ENCODE peak calls at places on chromosomes 4 and X, in five cellular contexts. T is neuronal stem cell, H is mesendoderm, I is mesenchymal stem cell, Y is IMR-90. C is an unnamed sample. For H3K27me3 and H3K79me1, the result is how much of the 10 kb centered on the place peaks cover.

GRCh38 chr4:94642561-94642866 is 115.2 kb upstream of the BMPR1B start:
- DNase-seq in I (no peak), H (no peak), Y (peak), T (no peak), C (no peak)

GRCh38 chrX:68443155-68443868 is 10.0 kb upstream of the OPHN1 start:
- DNase-seq in T (no peak), H (no peak), I (peak), Y (peak), C (no peak)

GRCh38 chrX:44621088-44621487 is 78.4 kb upstream of the FUNDC1 start:
- DNase-seq in H (no peak), Y (no peak), I (no peak), T (no peak), C (no peak)

GRCh38 chr4:23022032-23022431 is 329.3 kb downstream of the GBA3 start:
- DNase-seq in T (no peak), Y (peak), I (peak), H (peak), C (no peak)

GRCh38 chr4:110900206-110900769 is 277.4 kb upstream of the PITX2 start:
- DNase-seq in I (peak), Y (peak), T (no peak), H (no peak), C (no peak)

GRCh38 chr4:118842055-118842454 is 6.1 kb upstream of the SEC24D start:
- DNase-seq in T (no peak), Y (peak), H (no peak), I (no peak), C (no peak)

GRCh38 chr4:166687828-166688227 is 546.5 kb downstream of the SPOCK3 start:
- DNase-seq in T (no peak), H (no peak), I (no peak), Y (no peak), C (no peak)

GRCh38 chr4:154082760-154083530 is 294.1 kb upstream of the SFRP2 start:
- DNase-seq in Y (no peak), T (peak), I (peak), H (peak), C (peak)

GRCh38 chr4:68390205-68390604 is 40.3 kb upstream of the YTHDC1 start:
- DNase-seq in Y (no peak), I (no peak), T (no peak), H (no peak), C (no peak)

GRCh38 chr4:115515379-115516171 is 402.2 kb upstream of the NDST4 start:
- DNase-seq in T (no peak), Y (no peak), H (no peak), I (peak), C (no peak)

GRCh38 chrX:24494544-24495113 is 29.5 kb downstream of the PDK3 start:
- DNase-seq in H (no peak), I (peak), T (no peak), Y (peak), C (no peak)

GRCh38 chr4:121685257-121685656 is 11.5 kb downstream of the ANXA5 start:
- DNase-seq in T (no peak), H (no peak), Y (peak), I (peak), C (no peak)

GRCh38 chr4:71944956-71945355 is 86.8 kb upstream of the NPFFR2 start:
- DNase-seq in Y (peak), T (no peak), I (peak), H (peak), C (no peak)

GRCh38 chrX:69163936-69164741 is 1.1 kb downstream of the PJA1 start:
- DNase-seq in Y (no peak), I (peak), T (no peak), H (peak), C (peak)

GRCh38 chr4:27791640-27792039 is 931.0 kb downstream of the STIM2 start:
- DNase-seq in I (peak), Y (peak), H (no peak), T (no peak), C (no peak)

GRCh38 chr4:53014368-53014767 is 152.3 kb downstream of the RASL11B start:
- DNase-seq in H (no peak), Y (no peak), T (no peak), I (no peak), C (no peak)

GRCh38 chr4:100641326-100641725 is 123.5 kb upstream of the EMCN start:
- DNase-seq in T (no peak), I (no peak), Y (no peak), H (no peak), C (no peak)

GRCh38 chrX:11626351-11626750 is 39.4 kb downstream of the ARHGAP6 start:
- DNase-seq in T (no peak), Y (no peak), H (no peak), I (no peak), C (no peak)

GRCh38 chrX:39164212-39164611 is 363.0 kb downstream of the MID1IP1 start:
- DNase-seq in H (no peak), Y (no peak), I (no peak), T (no peak), C (no peak)

GRCh38 chr4:26806331-26806730 is 54.3 kb upstream of the STIM2 start:
- DNase-seq in I (peak), Y (peak), T (no peak), H (no peak), C (no peak)

GRCh38 chr4:167509551-167509950 is 275.3 kb upstream of the SPOCK3 start:
- DNase-seq in Y (no peak), H (no peak), T (no peak), I (no peak), C (no peak)

GRCh38 chr4:127586922-127587571 is 45.7 kb upstream of the INTU start:
- DNase-seq in H (peak), T (no peak), Y (peak), I (peak), C (peak)

GRCh38 chrX:129808829-129809745 is 29.3 kb downstream of the SASH3 start:
- DNase-seq in T (no peak), H (no peak), Y (no peak), I (peak), C (no peak)

GRCh38 chrX:48972214-48973164 is 845 bp upstream of the KCND1 start:
- DNase-seq in I (peak), T (no peak), Y (peak), H (peak), C (peak)

GRCh38 chr4:168562021-168562691 is 65.3 kb downstream of the PALLD start:
- DNase-seq in H (no peak), Y (peak), I (no peak), T (no peak), C (no peak)

GRCh38 chrX:70592091-70592490 is 147.5 kb downstream of the DLG3 start:
- DNase-seq in I (peak), T (no peak), Y (peak), H (peak), C (no peak)

GRCh38 chr4:68347845-68348244 is 2.0 kb downstream of the YTHDC1 start:
- DNase-seq in Y (no peak), H (no peak), T (no peak), I (no peak), C (no peak)

GRCh38 chr4:184950926-184951325 is 67.4 kb upstream of the HELT start:
- DNase-seq in T (no peak), Y (no peak), H (no peak), I (no peak), C (no peak)

GRCh38 chr4:155818639-155819038 is 47.4 kb downstream of the ASIC5 start:
- DNase-seq in T (no peak), Y (no peak), H (peak), I (no peak), C (no peak)

GRCh38 chr4:113435893-113436292 is 325.6 kb downstream of the CAMK2D start:
- DNase-seq in T (no peak), H (peak), I (peak), Y (peak), C (peak)

GRCh38 chrX:119784747-119785446 is 6.5 kb downstream of the RPL39 start:
- DNase-seq in H (peak), Y (peak), T (no peak), I (peak), C (peak)

GRCh38 chr4:71380721-71381120 is 41.9 kb downstream of the SLC4A4 start:
- DNase-seq in Y (peak), T (no peak), I (peak), H (peak), C (no peak)

GRCh38 chrX:682892-683291 is 52.3 kb downstream of the SHOX start:
- DNase-seq in T (no peak), I (no peak), Y (no peak), H (no peak), C (no peak)
- H3K27me3 ChIP-seq in T (under half), I (under half), Y (under half), H (under half), C (under half)

DNA sequence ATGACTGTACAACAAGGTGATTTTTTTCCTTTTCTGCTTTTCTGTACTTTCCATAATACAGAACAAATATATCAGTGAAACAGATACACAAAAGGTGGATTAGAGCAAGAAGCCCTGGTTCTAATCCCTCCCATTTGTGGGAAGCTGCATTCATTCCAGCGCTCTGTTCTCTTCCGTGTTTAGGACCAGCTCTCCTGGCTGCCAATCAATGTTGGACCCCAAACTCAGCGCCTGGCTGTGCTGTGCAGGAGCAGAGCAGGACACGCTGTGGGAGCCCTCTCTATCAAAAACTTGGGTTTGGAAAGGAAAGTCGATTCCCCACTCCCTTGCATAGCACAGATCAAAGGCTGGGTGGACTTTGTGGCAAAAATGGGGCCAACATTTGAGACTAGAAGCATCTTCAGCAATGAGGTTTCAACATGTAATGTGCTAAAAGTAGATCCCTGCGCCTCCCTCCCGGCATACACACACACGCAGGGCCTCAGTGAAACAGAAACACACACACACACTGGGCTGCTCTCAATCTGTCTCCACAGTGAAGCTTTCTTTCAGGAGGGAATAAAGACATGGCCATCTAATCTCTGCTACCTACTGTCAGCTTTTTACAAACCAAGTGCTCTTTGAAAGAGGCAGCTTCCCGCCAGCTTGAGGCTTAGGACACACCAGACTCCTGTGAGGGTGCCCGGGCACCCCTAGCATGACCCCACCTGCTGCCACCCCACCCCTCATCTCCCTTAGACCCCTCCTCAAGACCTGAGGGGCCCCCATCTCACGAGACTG is 12.2 kb downstream of the WDR1 start:
- DNase-seq in Y (no peak), H (no peak), T (no peak), I (peak), C (no peak)
- H3K79me1 ChIP-seq in Y (under half), H (under half), T (under half), I (under half), C (under half)

DNA sequence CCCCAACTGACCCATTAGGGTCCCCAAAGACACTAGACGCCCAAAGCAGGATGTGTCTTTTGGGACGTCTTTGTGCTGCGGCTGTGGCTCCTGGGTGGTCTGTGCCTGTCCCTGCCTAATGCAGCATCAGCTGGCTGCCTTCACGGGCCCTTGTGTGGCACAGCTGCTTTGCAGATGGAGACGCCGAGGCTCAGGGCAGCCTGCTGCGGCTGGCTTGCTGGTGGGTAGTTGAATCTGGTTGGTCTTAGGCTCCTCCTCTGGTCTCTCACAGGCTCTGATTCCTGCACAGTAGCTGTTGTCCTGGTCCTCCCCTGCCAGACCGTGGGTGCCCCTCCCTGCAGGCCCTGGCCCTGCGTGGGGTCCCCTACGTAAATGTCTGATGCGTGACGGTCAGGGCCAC is 8.1 kb downstream of the CPZ start:
- DNase-seq in I (no peak), T (no peak), Y (no peak), H (no peak), C (no peak)
- H3K27me3 ChIP-seq in I (under half), T (under half), Y (under half), H (under half), C (under half)

GRCh38 chr4:10167201-10167600 is 50.6 kb upstream of the WDR1 start:
- DNase-seq in H (no peak), I (no peak), T (no peak), Y (no peak), C (no peak)

GRCh38 chr4:10163296-10163695 is 46.7 kb upstream of the WDR1 start:
- DNase-seq in H (no peak), T (no peak), Y (no peak), I (no peak), C (no peak)

GRCh38 chr4:10161840-10162239 is 45.2 kb upstream of the WDR1 start:
- DNase-seq in H (no peak), Y (no peak), T (no peak), I (no peak), C (no peak)

GRCh38 chr4:10162341-10163000 is 45.9 kb upstream of the WDR1 start:
- DNase-seq in H (no peak), I (no peak), Y (no peak), T (no peak), C (no peak)

GRCh38 chr4:10164877-10165283 is 48.3 kb upstream of the WDR1 start:
- DNase-seq in T (peak), H (peak), I (peak), Y (peak), C (peak)
- H3K79me1 ChIP-seq in T (under half), H (under half), I (under half), Y (under half), C (under half)

DNA sequence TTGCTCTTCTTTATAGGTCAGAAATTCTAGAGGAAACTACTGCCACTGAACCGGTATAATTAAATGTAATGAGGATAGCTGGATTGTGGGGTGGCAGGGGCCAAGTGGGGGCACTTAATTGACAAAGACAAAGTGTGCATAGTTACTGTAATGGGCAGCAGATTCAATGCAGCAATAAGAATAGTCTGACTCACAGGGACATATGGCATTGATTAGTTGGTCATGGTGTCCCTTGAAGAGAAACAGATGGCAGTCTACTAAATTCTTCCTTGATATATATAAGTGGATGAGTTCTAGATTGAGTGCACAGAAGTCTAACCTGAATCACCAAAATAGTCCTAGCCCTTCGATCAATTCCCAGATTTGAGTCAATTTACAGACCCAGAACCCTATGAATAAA is 31.5 kb downstream of the ETDC start:
- DNase-seq in T (no peak), H (no peak), Y (peak), I (peak), C (no peak)
- H3K27me3 ChIP-seq in T (under half), H (under half), Y (under half), I (under half), C (under half)

GRCh38 chrX:2901367-2902036 is 27.6 kb downstream of the ARSD start:
- DNase-seq in I (peak), T (no peak), H (peak), Y (peak), C (no peak)
- H3K79me1 ChIP-seq in I (under half), T (under half), H (under half), Y (under half), C (under half)

GRCh38 chr4:6561706-6562371 is 13.2 kb upstream of the MAN2B2 start:
- DNase-seq in H (no peak), I (no peak), T (no peak), Y (no peak), C (no peak)
- H3K27me3 ChIP-seq in H (under half), I (half or more), T (under half), Y (half or more), C (under half)